ENCODE peak calls at places on chromosomes 6 and 20, in ten cellular contexts. One of them, this sample, is unnamed.

GRCh38 chr6:24991748-24992467 is 56.1 kb upstream of the RIPOR2 start:
- DNase-seq in heart right ventricle: peak; percentile 17
- DNase-seq in esophagus squamous epithelium: no peak
- DNase-seq in A673: peak; percentile 75
- DNase-seq in uterus: peak; percentile 53
- DNase-seq in breast epithelium: no peak
- DNase-seq in mucosa of descending colon: no peak
- DNase-seq in ovary: peak; percentile 24
- DNase-seq in PC-3: peak; percentile 72
- DNase-seq in upper lobe of right lung: no peak
- DNase-seq in this sample: peak; percentile 50

GRCh38 chr6:113306552-113307145 is 550.5 kb upstream of the MARCKS start:
- DNase-seq in heart right ventricle: peak; percentile 37
- DNase-seq in esophagus squamous epithelium: no peak
- DNase-seq in A673: peak; percentile 36
- DNase-seq in uterus: peak; percentile 51
- DNase-seq in breast epithelium: peak; percentile 74
- DNase-seq in mucosa of descending colon: peak; percentile 62
- DNase-seq in ovary: peak; percentile 65
- DNase-seq in PC-3: peak; percentile 68
- DNase-seq in upper lobe of right lung: peak; percentile 68
- DNase-seq in this sample: peak; percentile 86

GRCh38 chr6:55603987-55604386 is 25.0 kb upstream of the HMGCLL1 start:
- DNase-seq in heart right ventricle: no peak
- DNase-seq in esophagus squamous epithelium: no peak
- DNase-seq in A673: no peak
- DNase-seq in uterus: no peak
- DNase-seq in breast epithelium: no peak
- DNase-seq in mucosa of descending colon: no peak
- DNase-seq in ovary: no peak
- DNase-seq in PC-3: peak; percentile 16
- DNase-seq in upper lobe of right lung: no peak
- DNase-seq in this sample: no peak

GRCh38 chr20:64161595-64162238 is 2.5 kb upstream of the MYT1 start:
- DNase-seq in heart right ventricle: peak; percentile 37
- DNase-seq in esophagus squamous epithelium: no peak
- DNase-seq in A673: peak; percentile 62
- DNase-seq in uterus: no peak
- DNase-seq in breast epithelium: no peak
- DNase-seq in mucosa of descending colon: no peak
- DNase-seq in ovary: no peak
- DNase-seq in PC-3: peak; percentile 29
- DNase-seq in upper lobe of right lung: no peak
- DNase-seq in this sample: peak; percentile 32

GRCh38 chr6:159008656-159009288 is 8.8 kb upstream of the RSPH3 start:
- DNase-seq in heart right ventricle: no peak
- DNase-seq in esophagus squamous epithelium: no peak
- DNase-seq in A673: peak; percentile 32
- DNase-seq in uterus: no peak
- DNase-seq in breast epithelium: no peak
- DNase-seq in mucosa of descending colon: no peak
- DNase-seq in ovary: no peak
- DNase-seq in PC-3: peak; percentile 54
- DNase-seq in upper lobe of right lung: no peak
- DNase-seq in this sample: peak; percentile 62

GRCh38 chr6:43521836-43522235 is 4.9 kb downstream of the POLR1C start:
- DNase-seq in heart right ventricle: no peak
- DNase-seq in esophagus squamous epithelium: no peak
- DNase-seq in A673: no peak
- DNase-seq in uterus: no peak
- DNase-seq in breast epithelium: peak; percentile 53
- DNase-seq in mucosa of descending colon: no peak
- DNase-seq in ovary: no peak
- DNase-seq in PC-3: no peak
- DNase-seq in upper lobe of right lung: no peak
- DNase-seq in this sample: no peak

GRCh38 chr6:151647871-151648639 is 154.2 kb downstream of the CCDC170 start:
- DNase-seq in heart right ventricle: no peak
- DNase-seq in esophagus squamous epithelium: no peak
- DNase-seq in A673: no peak
- DNase-seq in uterus: no peak
- DNase-seq in breast epithelium: no peak
- DNase-seq in mucosa of descending colon: no peak
- DNase-seq in ovary: no peak
- DNase-seq in PC-3: peak; percentile 44
- DNase-seq in upper lobe of right lung: no peak
- DNase-seq in this sample: no peak

GRCh38 chr6:12014027-12014872 is 2.1 kb downstream of the HIVEP1 start:
- DNase-seq in heart right ventricle: no peak
- DNase-seq in esophagus squamous epithelium: no peak
- DNase-seq in A673: no peak
- DNase-seq in uterus: no peak
- DNase-seq in breast epithelium: no peak
- DNase-seq in mucosa of descending colon: no peak
- DNase-seq in ovary: no peak
- DNase-seq in PC-3: peak; percentile 86
- DNase-seq in upper lobe of right lung: no peak
- DNase-seq in this sample: peak; percentile 82

GRCh38 chr20:58992911-58993310 is 11.9 kb downstream of the NELFCD start:
- DNase-seq in heart right ventricle: no peak
- DNase-seq in esophagus squamous epithelium: no peak
- DNase-seq in A673: no peak
- DNase-seq in uterus: no peak
- DNase-seq in breast epithelium: no peak
- DNase-seq in mucosa of descending colon: no peak
- DNase-seq in ovary: no peak
- DNase-seq in PC-3: no peak
- DNase-seq in upper lobe of right lung: no peak
- DNase-seq in this sample: no peak

GRCh38 chr6:8530775-8531435 is 95.6 kb upstream of the SLC35B3 start:
- DNase-seq in heart right ventricle: no peak
- DNase-seq in esophagus squamous epithelium: no peak
- DNase-seq in A673: peak; percentile 47
- DNase-seq in uterus: no peak
- DNase-seq in breast epithelium: no peak
- DNase-seq in mucosa of descending colon: no peak
- DNase-seq in ovary: no peak
- DNase-seq in PC-3: no peak
- DNase-seq in upper lobe of right lung: no peak
- DNase-seq in this sample: no peak
- TF ChIP-seq CTCF in heart right ventricle: no peak
- TF ChIP-seq CTCF in esophagus squamous epithelium: no peak
- TF ChIP-seq CTCF in A673: peak; percentile 35
- TF ChIP-seq CTCF in uterus: no peak
- TF ChIP-seq CTCF in breast epithelium: no peak
- TF ChIP-seq CTCF in mucosa of descending colon: no peak
- TF ChIP-seq CTCF in ovary: no peak
- TF ChIP-seq CTCF in PC-3: no peak
- TF ChIP-seq CTCF in upper lobe of right lung: peak; percentile 6
- TF ChIP-seq CTCF in this sample: no peak

GRCh38 chr6:135382182-135382628 is 115.3 kb downstream of the AHI1 start:
- DNase-seq in heart right ventricle: no peak
- DNase-seq in esophagus squamous epithelium: no peak
- DNase-seq in A673: no peak
- DNase-seq in uterus: no peak
- DNase-seq in breast epithelium: no peak
- DNase-seq in mucosa of descending colon: no peak
- DNase-seq in ovary: no peak
- DNase-seq in PC-3: no peak
- DNase-seq in upper lobe of right lung: no peak
- DNase-seq in this sample: no peak
- H3K4me3 ChIP-seq in heart right ventricle: no peak overlapping the region
- H3K4me3 ChIP-seq in esophagus squamous epithelium: no peak overlapping the region
- H3K4me3 ChIP-seq in A673: no peak overlapping the region
- H3K4me3 ChIP-seq in uterus: no peak overlapping the region
- H3K4me3 ChIP-seq in breast epithelium: no peak overlapping the region
- H3K4me3 ChIP-seq in mucosa of descending colon: no peak overlapping the region
- H3K4me3 ChIP-seq in ovary: no peak overlapping the region
- H3K4me3 ChIP-seq in PC-3: no peak overlapping the region
- H3K4me3 ChIP-seq in upper lobe of right lung: no peak overlapping the region
- H3K4me3 ChIP-seq in this sample: no peak overlapping the region

DNA sequence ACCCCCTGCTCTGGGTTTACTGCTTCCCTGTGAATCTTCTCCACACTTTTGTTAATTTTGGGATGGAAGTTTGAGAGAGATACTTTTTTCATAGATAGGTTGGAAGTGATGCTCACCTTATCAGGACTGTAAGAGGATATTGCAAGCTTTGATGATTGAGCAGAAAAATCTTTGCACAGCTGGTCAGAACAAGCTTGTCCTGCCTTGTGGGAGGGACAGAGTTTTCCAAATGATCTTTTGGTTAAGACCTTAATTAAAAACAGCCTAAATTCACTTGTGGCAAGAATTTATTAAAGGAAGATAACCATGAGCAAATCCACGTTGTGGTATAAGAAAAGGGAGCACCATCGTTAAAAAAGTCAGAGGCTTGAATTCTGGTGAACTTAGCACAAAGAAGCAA is 32.2 kb downstream of the E2F3 start:
- DNase-seq in heart right ventricle: no peak
- DNase-seq in esophagus squamous epithelium: no peak
- DNase-seq in A673: no peak
- DNase-seq in uterus: no peak
- DNase-seq in breast epithelium: no peak
- DNase-seq in mucosa of descending colon: no peak
- DNase-seq in ovary: no peak
- DNase-seq in PC-3: no peak
- DNase-seq in upper lobe of right lung: no peak
- DNase-seq in this sample: no peak
- H3K36me3 ChIP-seq in heart right ventricle: peaks cover 21% of the 10 kb centered on the region
- H3K36me3 ChIP-seq in esophagus squamous epithelium: peaks cover 7% of the 10 kb centered on the region
- H3K36me3 ChIP-seq in A673: no peaks in the 10 kb centered on the region
- H3K36me3 ChIP-seq in uterus: no peaks in the 10 kb centered on the region
- H3K36me3 ChIP-seq in breast epithelium: no peaks in the 10 kb centered on the region
- H3K36me3 ChIP-seq in mucosa of descending colon: no peaks in the 10 kb centered on the region
- H3K36me3 ChIP-seq in ovary: no peaks in the 10 kb centered on the region
- H3K36me3 ChIP-seq in PC-3: peaks cover 24% of the 10 kb centered on the region
- H3K36me3 ChIP-seq in upper lobe of right lung: no peaks in the 10 kb centered on the region
- H3K36me3 ChIP-seq in this sample: peaks cover 5% of the 10 kb centered on the region

GRCh38 chr20:44448753-44449546 is 26.7 kb upstream of the TTPAL start:
- DNase-seq in heart right ventricle: no peak
- DNase-seq in esophagus squamous epithelium: no peak
- DNase-seq in A673: peak; percentile 46
- DNase-seq in uterus: no peak
- DNase-seq in breast epithelium: no peak
- DNase-seq in mucosa of descending colon: no peak
- DNase-seq in ovary: no peak
- DNase-seq in PC-3: peak; percentile 28
- DNase-seq in upper lobe of right lung: no peak
- DNase-seq in this sample: peak; percentile 33
- TF ChIP-seq CTCF in heart right ventricle: no peak
- TF ChIP-seq CTCF in esophagus squamous epithelium: no peak
- TF ChIP-seq CTCF in A673: peak; percentile 66
- TF ChIP-seq CTCF in uterus: no peak
- TF ChIP-seq CTCF in breast epithelium: no peak
- TF ChIP-seq CTCF in mucosa of descending colon: no peak
- TF ChIP-seq CTCF in ovary: no peak
- TF ChIP-seq CTCF in PC-3: peak; percentile 65
- TF ChIP-seq CTCF in upper lobe of right lung: peak; percentile 27
- TF ChIP-seq CTCF in this sample: peak; percentile 44

DNA sequence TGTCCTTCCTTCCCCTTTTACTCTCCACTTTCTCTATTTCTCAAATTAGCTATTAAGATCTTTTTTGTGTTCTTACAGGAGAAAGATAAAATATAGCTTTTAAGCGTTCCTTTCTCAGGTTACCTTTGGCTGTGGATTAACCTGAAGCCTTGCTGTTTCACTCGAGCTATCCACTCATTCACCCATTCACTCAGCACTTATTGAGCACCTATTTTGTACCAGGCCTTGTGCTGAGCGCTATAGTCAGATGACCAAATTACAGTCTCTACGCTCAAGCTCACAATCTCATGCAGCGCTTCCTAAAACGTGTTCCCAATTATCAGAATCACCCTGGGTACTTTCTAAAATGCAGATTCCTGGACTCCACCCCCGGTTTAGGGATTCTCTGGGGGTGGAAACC is 1.8 kb upstream of the CEP250 start:
- DNase-seq in heart right ventricle: no peak
- DNase-seq in esophagus squamous epithelium: no peak
- DNase-seq in A673: no peak
- DNase-seq in uterus: no peak
- DNase-seq in breast epithelium: no peak
- DNase-seq in mucosa of descending colon: no peak
- DNase-seq in ovary: no peak
- DNase-seq in PC-3: no peak
- DNase-seq in upper lobe of right lung: no peak
- DNase-seq in this sample: no peak
- H3K4me3 ChIP-seq in heart right ventricle: peak overlapping the region; percentile 99
- H3K4me3 ChIP-seq in esophagus squamous epithelium: no peak overlapping the region
- H3K4me3 ChIP-seq in A673: peak overlapping the region; percentile 89
- H3K4me3 ChIP-seq in uterus: no peak overlapping the region
- H3K4me3 ChIP-seq in breast epithelium: no peak overlapping the region
- H3K4me3 ChIP-seq in mucosa of descending colon: no peak overlapping the region
- H3K4me3 ChIP-seq in ovary: no peak overlapping the region
- H3K4me3 ChIP-seq in PC-3: peak overlapping the region; percentile 70
- H3K4me3 ChIP-seq in upper lobe of right lung: no peak overlapping the region
- H3K4me3 ChIP-seq in this sample: no peak overlapping the region

DNA sequence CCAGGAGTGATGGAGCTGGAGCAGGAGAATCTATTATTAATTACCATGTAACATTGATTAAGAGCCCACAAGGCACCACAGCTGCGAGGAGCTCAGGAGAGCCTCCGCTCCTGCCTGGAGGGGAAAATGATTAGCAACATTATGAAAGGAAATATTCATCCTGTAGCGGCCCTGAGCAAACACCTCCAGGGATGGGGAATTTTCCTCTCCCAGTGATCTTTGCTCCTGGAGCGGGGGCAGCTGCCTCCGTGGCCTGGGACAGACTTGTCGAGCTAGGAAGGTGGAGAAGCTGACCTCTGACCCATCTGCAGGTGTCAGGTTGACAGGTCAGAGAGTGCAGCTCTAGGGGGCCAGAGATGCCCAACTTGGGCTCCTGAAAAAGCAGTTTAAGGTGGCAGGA is 40.1 kb upstream of the SIRPA start:
- DNase-seq in heart right ventricle: no peak
- DNase-seq in esophagus squamous epithelium: no peak
- DNase-seq in A673: no peak
- DNase-seq in uterus: no peak
- DNase-seq in breast epithelium: no peak
- DNase-seq in mucosa of descending colon: no peak
- DNase-seq in ovary: no peak
- DNase-seq in PC-3: no peak
- DNase-seq in upper lobe of right lung: no peak
- DNase-seq in this sample: no peak
- H3K36me3 ChIP-seq in heart right ventricle: no peaks in the 10 kb centered on the region
- H3K36me3 ChIP-seq in esophagus squamous epithelium: no peaks in the 10 kb centered on the region
- H3K36me3 ChIP-seq in A673: no peaks in the 10 kb centered on the region
- H3K36me3 ChIP-seq in uterus: no peaks in the 10 kb centered on the region
- H3K36me3 ChIP-seq in breast epithelium: no peaks in the 10 kb centered on the region
- H3K36me3 ChIP-seq in mucosa of descending colon: no peaks in the 10 kb centered on the region
- H3K36me3 ChIP-seq in ovary: no peaks in the 10 kb centered on the region
- H3K36me3 ChIP-seq in PC-3: no peaks in the 10 kb centered on the region
- H3K36me3 ChIP-seq in upper lobe of right lung: no peaks in the 10 kb centered on the region
- H3K36me3 ChIP-seq in this sample: no peaks in the 10 kb centered on the region